ENCODE peak calls at places on chromosomes 13 and 19, in nine cellular contexts. One of them, this sample, is unnamed.

GRCh38 chr19:37078717-37079032 is 442 bp downstream of the ZNF420 start:
- DNase-seq in AG10803: no peak
- DNase-seq in astrocyte of the spinal cord: no peak
- DNase-seq in endothelial cell: no peak
- DNase-seq in neural crest cell: no peak
- DNase-seq in A549: no peak
- DNase-seq in fibroblast of lung: no peak
- DNase-seq in IMR-90: no peak
- DNase-seq in endodermal cell: no peak
- DNase-seq in this sample: peak; percentile 6

GRCh38 chr19:5787554-5788182 is 3.1 kb upstream of the PRR22 start:
- DNase-seq in AG10803: no peak
- DNase-seq in astrocyte of the spinal cord: no peak
- DNase-seq in endothelial cell: no peak
- DNase-seq in neural crest cell: no peak
- DNase-seq in A549: no peak
- DNase-seq in fibroblast of lung: no peak
- DNase-seq in IMR-90: no peak
- DNase-seq in endodermal cell: no peak
- DNase-seq in this sample: no peak

GRCh38 chr19:11141937-11142527 is 13.6 kb downstream of the SPC24 start:
- DNase-seq in AG10803: no peak
- DNase-seq in astrocyte of the spinal cord: no peak
- DNase-seq in endothelial cell: no peak
- DNase-seq in neural crest cell: no peak
- DNase-seq in A549: peak; percentile 43
- DNase-seq in fibroblast of lung: no peak
- DNase-seq in IMR-90: no peak
- DNase-seq in endodermal cell: peak; percentile 79
- DNase-seq in this sample: no peak

GRCh38 chr13:60134376-60134775 is 29.4 kb downstream of the DIAPH3 start:
- DNase-seq in AG10803: peak; percentile 32
- DNase-seq in astrocyte of the spinal cord: no peak
- DNase-seq in endothelial cell: no peak
- DNase-seq in neural crest cell: no peak
- DNase-seq in A549: peak; percentile 3
- DNase-seq in fibroblast of lung: no peak
- DNase-seq in IMR-90: no peak
- DNase-seq in endodermal cell: peak; percentile 69
- DNase-seq in this sample: peak; percentile 21

GRCh38 chr13:49791753-49792549 is 531 bp downstream of the KPNA3 start:
- DNase-seq in AG10803: peak; percentile 38
- DNase-seq in astrocyte of the spinal cord: peak; percentile 50
- DNase-seq in endothelial cell: peak; percentile 54
- DNase-seq in neural crest cell: peak; percentile 43
- DNase-seq in A549: peak; percentile 29
- DNase-seq in fibroblast of lung: peak; percentile 55
- DNase-seq in IMR-90: peak; percentile 36
- DNase-seq in endodermal cell: peak; percentile 79
- DNase-seq in this sample: peak; percentile 28

GRCh38 chr19:41421973-41422372 is 5.2 kb downstream of the B3GNT8 start:
- DNase-seq in AG10803: no peak
- DNase-seq in astrocyte of the spinal cord: no peak
- DNase-seq in endothelial cell: no peak
- DNase-seq in neural crest cell: no peak
- DNase-seq in A549: no peak
- DNase-seq in fibroblast of lung: no peak
- DNase-seq in IMR-90: no peak
- DNase-seq in endodermal cell: no peak
- DNase-seq in this sample: no peak

GRCh38 chr13:56988543-56988942 is 152.2 kb upstream of the PRR20A start:
- DNase-seq in AG10803: no peak
- DNase-seq in astrocyte of the spinal cord: no peak
- DNase-seq in endothelial cell: no peak
- DNase-seq in neural crest cell: no peak
- DNase-seq in A549: no peak
- DNase-seq in fibroblast of lung: no peak
- DNase-seq in IMR-90: no peak
- DNase-seq in endodermal cell: no peak
- DNase-seq in this sample: no peak

GRCh38 chr19:42626181-42626580 is 31.5 kb upstream of the CEACAM8 start:
- DNase-seq in AG10803: no peak
- DNase-seq in astrocyte of the spinal cord: no peak
- DNase-seq in endothelial cell: no peak
- DNase-seq in neural crest cell: no peak
- DNase-seq in A549: no peak
- DNase-seq in fibroblast of lung: no peak
- DNase-seq in IMR-90: no peak
- DNase-seq in endodermal cell: no peak
- DNase-seq in this sample: no peak

GRCh38 chr19:41928221-41928683 is at the start of gene ERFL:
- DNase-seq in AG10803: no peak
- DNase-seq in astrocyte of the spinal cord: no peak
- DNase-seq in endothelial cell: no peak
- DNase-seq in neural crest cell: no peak
- DNase-seq in A549: no peak
- DNase-seq in fibroblast of lung: no peak
- DNase-seq in IMR-90: no peak
- DNase-seq in endodermal cell: peak; percentile 64
- DNase-seq in this sample: no peak

GRCh38 chr19:54573330-54573872 is at the start of gene LILRA2:
- DNase-seq in AG10803: no peak
- DNase-seq in astrocyte of the spinal cord: no peak
- DNase-seq in endothelial cell: no peak
- DNase-seq in neural crest cell: no peak
- DNase-seq in A549: no peak
- DNase-seq in fibroblast of lung: no peak
- DNase-seq in IMR-90: no peak
- DNase-seq in endodermal cell: no peak
- DNase-seq in this sample: no peak

GRCh38 chr13:35978607-35979316 is 152.4 kb downstream of the DCLK1 start:
- DNase-seq in AG10803: peak; percentile 73
- DNase-seq in astrocyte of the spinal cord: peak; percentile 85
- DNase-seq in endothelial cell: peak; percentile 58
- DNase-seq in neural crest cell: peak; percentile 65
- DNase-seq in A549: peak; percentile 40
- DNase-seq in fibroblast of lung: peak; percentile 60
- DNase-seq in IMR-90: peak; percentile 69
- DNase-seq in endodermal cell: peak; percentile 74
- DNase-seq in this sample: peak; percentile 84

GRCh38 chr13:102856603-102857002 is 10.8 kb downstream of the ERCC5 start:
- DNase-seq in AG10803: peak; percentile 40
- DNase-seq in astrocyte of the spinal cord: peak; percentile 13
- DNase-seq in endothelial cell: no peak
- DNase-seq in neural crest cell: no peak
- DNase-seq in A549: no peak
- DNase-seq in fibroblast of lung: peak; percentile 68
- DNase-seq in IMR-90: no peak
- DNase-seq in endodermal cell: no peak
- DNase-seq in this sample: peak; percentile 81

GRCh38 chr19:54017266-54017665 is 25.8 kb downstream of the CACNG6 start:
- DNase-seq in AG10803: peak; percentile 12
- DNase-seq in astrocyte of the spinal cord: no peak
- DNase-seq in endothelial cell: no peak
- DNase-seq in neural crest cell: no peak
- DNase-seq in A549: peak; percentile 88
- DNase-seq in fibroblast of lung: peak; percentile 65
- DNase-seq in IMR-90: peak; percentile 31
- DNase-seq in endodermal cell: no peak
- DNase-seq in this sample: peak; percentile 31

GRCh38 chr13:79681069-79681468 is 200.1 kb downstream of the NDFIP2 start:
- DNase-seq in AG10803: no peak
- DNase-seq in astrocyte of the spinal cord: no peak
- DNase-seq in endothelial cell: no peak
- DNase-seq in neural crest cell: no peak
- DNase-seq in A549: no peak
- DNase-seq in fibroblast of lung: no peak
- DNase-seq in IMR-90: no peak
- DNase-seq in endodermal cell: no peak
- DNase-seq in this sample: no peak

GRCh38 chr13:46817081-46817480 is 20.1 kb upstream of the ESD start:
- DNase-seq in AG10803: no peak
- DNase-seq in astrocyte of the spinal cord: no peak
- DNase-seq in endothelial cell: no peak
- DNase-seq in neural crest cell: no peak
- DNase-seq in A549: no peak
- DNase-seq in fibroblast of lung: no peak
- DNase-seq in IMR-90: no peak
- DNase-seq in endodermal cell: no peak
- DNase-seq in this sample: peak; percentile 4

GRCh38 chr19:48852292-48852691 is 16.0 kb upstream of the HSD17B14 start:
- DNase-seq in AG10803: no peak
- DNase-seq in astrocyte of the spinal cord: no peak
- DNase-seq in endothelial cell: no peak
- DNase-seq in neural crest cell: no peak
- DNase-seq in A549: no peak
- DNase-seq in fibroblast of lung: no peak
- DNase-seq in IMR-90: no peak
- DNase-seq in endodermal cell: no peak
- DNase-seq in this sample: no peak

GRCh38 chr19:35042056-35042730 is 672 bp downstream of the HPN start:
- DNase-seq in AG10803: no peak
- DNase-seq in astrocyte of the spinal cord: no peak
- DNase-seq in endothelial cell: no peak
- DNase-seq in neural crest cell: no peak
- DNase-seq in A549: no peak
- DNase-seq in fibroblast of lung: no peak
- DNase-seq in IMR-90: no peak
- DNase-seq in endodermal cell: no peak
- DNase-seq in this sample: no peak

DNA sequence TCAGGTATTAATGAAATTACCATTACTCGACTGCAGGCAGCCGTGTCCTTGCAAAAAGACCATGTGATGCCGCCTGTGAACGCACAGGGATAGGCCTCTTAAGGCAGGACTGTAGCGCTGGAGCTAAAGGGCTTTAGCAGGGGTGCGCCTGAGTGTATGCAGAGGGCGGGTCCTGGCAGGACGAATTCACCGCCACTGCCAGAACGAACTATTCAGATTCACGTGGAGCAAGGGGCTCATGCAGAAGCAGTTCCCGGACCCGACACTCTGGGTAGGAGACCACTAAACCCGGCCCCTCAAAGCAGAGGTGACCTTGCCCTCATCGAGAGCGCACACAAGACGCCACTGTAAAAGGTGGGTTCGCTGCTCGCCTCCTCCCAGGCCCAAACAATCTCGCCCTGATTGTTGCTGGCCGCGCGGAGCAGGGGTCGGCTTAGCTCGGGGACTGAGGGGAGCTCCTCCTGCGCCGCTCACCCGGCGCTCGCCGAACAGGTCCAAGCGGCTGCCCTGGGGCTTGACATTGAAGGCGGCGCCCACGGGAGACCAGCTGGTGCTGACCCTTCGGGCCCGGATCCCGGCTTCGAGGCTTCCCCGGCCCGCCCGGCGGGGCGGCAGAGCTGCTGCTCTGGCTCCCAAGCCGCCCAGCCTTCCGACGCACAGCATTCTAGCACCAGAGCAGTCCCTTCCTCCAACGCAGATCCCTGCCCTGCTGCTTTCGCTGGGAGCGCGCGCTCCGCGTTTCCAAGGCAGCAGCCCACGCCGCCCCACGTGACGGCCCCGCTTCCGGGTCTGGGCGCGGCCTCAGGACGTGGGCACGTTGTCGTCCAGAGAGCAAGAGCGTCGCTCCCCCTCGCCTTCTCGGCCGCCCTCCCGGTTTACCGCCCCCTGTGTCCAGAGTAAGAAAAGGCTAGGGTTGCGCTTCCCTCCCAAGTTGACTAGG is at the start of gene MIPEP:
- DNase-seq in AG10803: peak; percentile 94
- DNase-seq in astrocyte of the spinal cord: peak; percentile 97
- DNase-seq in endothelial cell: peak; percentile 96
- DNase-seq in neural crest cell: peak; percentile 89
- DNase-seq in A549: peak; percentile 93
- DNase-seq in fibroblast of lung: peak; percentile 96
- DNase-seq in IMR-90: peak; percentile 95
- DNase-seq in endodermal cell: peak; percentile 98
- DNase-seq in this sample: peak; percentile 93
- TF ChIP-seq CTCF in AG10803: peak; percentile 70
- TF ChIP-seq CTCF in astrocyte of the spinal cord: peak; percentile 82
- TF ChIP-seq CTCF in endothelial cell: peak; percentile 67
- TF ChIP-seq CTCF in neural crest cell: peak; percentile 75
- TF ChIP-seq CTCF in A549: peak; percentile 54
- TF ChIP-seq CTCF in fibroblast of lung: peak; percentile 77
- TF ChIP-seq CTCF in IMR-90: peak; percentile 79
- TF ChIP-seq CTCF in endodermal cell: peak; percentile 80
- TF ChIP-seq CTCF in this sample: peak; percentile 69

GRCh38 chr13:31012285-31013024 is 80.0 kb downstream of the TEX26 start:
- DNase-seq in AG10803: peak; percentile 32
- DNase-seq in astrocyte of the spinal cord: peak; percentile 44
- DNase-seq in endothelial cell: no peak
- DNase-seq in neural crest cell: no peak
- DNase-seq in A549: no peak
- DNase-seq in fibroblast of lung: no peak
- DNase-seq in IMR-90: peak; percentile 46
- DNase-seq in endodermal cell: peak; percentile 57
- DNase-seq in this sample: peak; percentile 47
- TF ChIP-seq CTCF in AG10803: peak; percentile 60
- TF ChIP-seq CTCF in astrocyte of the spinal cord: peak; percentile 56
- TF ChIP-seq CTCF in endothelial cell: no peak
- TF ChIP-seq CTCF in neural crest cell: peak; percentile 51
- TF ChIP-seq CTCF in A549: peak; percentile 35
- TF ChIP-seq CTCF in fibroblast of lung: peak; percentile 60
- TF ChIP-seq CTCF in IMR-90: peak; percentile 60
- TF ChIP-seq CTCF in endodermal cell: peak; percentile 67
- TF ChIP-seq CTCF in this sample: peak; percentile 61

GRCh38 chr19:15759962-15760565 is 22.3 kb downstream of the OR10H3 start:
- DNase-seq in AG10803: no peak
- DNase-seq in astrocyte of the spinal cord: no peak
- DNase-seq in endothelial cell: no peak
- DNase-seq in neural crest cell: no peak
- DNase-seq in A549: peak; percentile 18
- DNase-seq in fibroblast of lung: no peak
- DNase-seq in IMR-90: no peak
- DNase-seq in endodermal cell: no peak
- DNase-seq in this sample: no peak
- TF ChIP-seq CTCF in AG10803: no peak
- TF ChIP-seq CTCF in astrocyte of the spinal cord: no peak
- TF ChIP-seq CTCF in endothelial cell: no peak
- TF ChIP-seq CTCF in neural crest cell: no peak
- TF ChIP-seq CTCF in A549: peak; percentile 26
- TF ChIP-seq CTCF in fibroblast of lung: no peak
- TF ChIP-seq CTCF in IMR-90: no peak
- TF ChIP-seq CTCF in endodermal cell: no peak
- TF ChIP-seq CTCF in this sample: no peak

DNA sequence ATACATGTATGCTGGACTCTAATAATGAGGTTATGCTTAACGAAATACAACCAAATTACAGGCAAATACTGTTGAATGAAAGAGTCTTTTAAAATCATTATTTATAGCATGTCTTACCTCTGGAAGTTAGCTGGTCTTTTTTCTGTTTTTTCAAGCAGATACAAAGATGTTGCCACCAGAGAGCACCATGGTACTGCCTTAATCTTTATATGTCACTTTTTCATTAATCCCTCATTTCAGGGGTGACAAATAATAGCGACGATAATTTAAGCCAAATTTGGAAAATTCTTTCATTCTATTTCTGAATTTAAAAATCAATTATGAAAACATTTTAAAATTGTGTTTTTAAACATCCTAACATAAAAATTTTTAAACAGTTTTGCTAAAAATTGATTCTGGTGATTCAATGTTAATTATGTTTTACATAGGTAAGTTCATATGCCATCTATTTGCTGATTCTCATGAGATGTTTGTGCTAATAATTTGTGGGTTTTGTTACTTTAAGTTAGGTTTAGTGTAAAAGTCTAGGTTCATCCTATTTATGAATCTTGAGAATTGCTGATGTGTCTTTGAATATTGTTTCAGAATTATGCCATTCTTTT is 379.3 kb upstream of the SGCG start:
- DNase-seq in AG10803: peak; percentile 4
- DNase-seq in astrocyte of the spinal cord: no peak
- DNase-seq in endothelial cell: no peak
- DNase-seq in neural crest cell: no peak
- DNase-seq in A549: peak; percentile 18
- DNase-seq in fibroblast of lung: no peak
- DNase-seq in IMR-90: peak; percentile 5
- DNase-seq in endodermal cell: no peak
- DNase-seq in this sample: peak; percentile 20
- TF ChIP-seq CTCF in AG10803: peak; percentile 40
- TF ChIP-seq CTCF in astrocyte of the spinal cord: no peak
- TF ChIP-seq CTCF in endothelial cell: peak; percentile 18
- TF ChIP-seq CTCF in neural crest cell: peak; percentile 72
- TF ChIP-seq CTCF in A549: peak; percentile 30
- TF ChIP-seq CTCF in fibroblast of lung: peak; percentile 39
- TF ChIP-seq CTCF in IMR-90: peak; percentile 36
- TF ChIP-seq CTCF in endodermal cell: peak; percentile 77
- TF ChIP-seq CTCF in this sample: peak; percentile 18